ENCODE peak calls at places on chromosome 21, in four cellular contexts. Y, B, E and V are unnamed samples.

GRCh38 chr21:31429500-31429899 is 85.4 kb upstream of the TIAM1 start:
- DNase-seq in Y (no peak), B (no peak), E (no peak), V (no peak)

GRCh38 chr21:42581676-42582371 is 68.2 kb downstream of the SLC37A1 start:
- DNase-seq in Y (no peak), B (peak; percentile 4), E (no peak), V (no peak)

GRCh38 chr21:29658177-29658933 is 281.4 kb downstream of the GRIK1 start:
- DNase-seq in Y (no peak), B (no peak), E (no peak), V (no peak)

GRCh38 chr21:26835027-26835713 is 10.0 kb downstream of the ADAMTS1 start:
- DNase-seq in Y (no peak), B (no peak), E (no peak), V (no peak)

GRCh38 chr21:41763398-41763931 is 3.4 kb downstream of the RIPK4 start:
- DNase-seq in Y (no peak), B (no peak), E (no peak), V (no peak)

GRCh38 chr21:32411366-32412161 is 942 bp upstream of the EVA1C start:
- DNase-seq in Y (no peak), B (peak; percentile 95), E (no peak), V (no peak)

GRCh38 chr21:32412998-32413504 is 545 bp downstream of the EVA1C start:
- DNase-seq in Y (no peak), B (peak; percentile 86), E (no peak), V (no peak)

GRCh38 chr21:21818898-21819297 is 820.7 kb downstream of the NCAM2 start:
- DNase-seq in Y (no peak), B (no peak), E (no peak), V (no peak)

GRCh38 chr21:33268736-33269441 is 2.7 kb downstream of the IL10RB start:
- DNase-seq in Y (no peak), B (peak; percentile 97), E (no peak), V (peak; percentile 88)

GRCh38 chr21:36551731-36552457 is 72.0 kb upstream of the CLDN14 start:
- DNase-seq in Y (peak; percentile 6), B (no peak), E (peak; percentile 26), V (no peak)

GRCh38 chr21:21714396-21714795 is 716.2 kb downstream of the NCAM2 start:
- DNase-seq in Y (peak; percentile 55), B (no peak), E (peak; percentile 24), V (no peak)

GRCh38 chr21:36087362-36088138 is 17.7 kb downstream of the CBR1 start:
- DNase-seq in Y (no peak), B (no peak), E (no peak), V (no peak)

GRCh38 chr21:41973427-41973831 is 19.6 kb upstream of the C2CD2 start:
- DNase-seq in Y (no peak), B (peak; percentile 76), E (no peak), V (no peak)

GRCh38 chr21:42614391-42614790 is 39.0 kb upstream of the PDE9A start:
- DNase-seq in Y (no peak), B (no peak), E (no peak), V (no peak)

GRCh38 chr21:42351626-42352432 is 1.0 kb upstream of the TFF2 start:
- DNase-seq in Y (no peak), B (no peak), E (no peak), V (no peak)

GRCh38 chr21:16195896-16196443 is 466.2 kb downstream of the USP25 start:
- DNase-seq in Y (no peak), B (no peak), E (no peak), V (no peak)

GRCh38 chr21:32083175-32083574 is 195.7 kb downstream of the MIS18A start:
- DNase-seq in Y (peak; percentile 11), B (no peak), E (no peak), V (no peak)

GRCh38 chr21:31145271-31145801 is 107.1 kb upstream of the KRTAP19-8 start:
- DNase-seq in Y (no peak), B (no peak), E (no peak), V (no peak)

GRCh38 chr21:42208801-42209490 is 10.0 kb upstream of the ABCG1 start:
- DNase-seq in Y (no peak), B (no peak), E (no peak), V (no peak)

GRCh38 chr21:31554511-31555022 is 104.9 kb upstream of the SOD1 start:
- DNase-seq in Y (peak; percentile 36), B (no peak), E (no peak), V (peak; percentile 21)

GRCh38 chr21:30194701-30195299 is 21.1 kb downstream of the CLDN8 start:
- DNase-seq in Y (peak; percentile 4), B (no peak), E (no peak), V (no peak)

GRCh38 chr21:23876925-23877558 is 1730.2 kb downstream of the MRPL39 start:
- DNase-seq in Y (no peak), B (no peak), E (no peak), V (no peak)

GRCh38 chr21:15848632-15849031 is 118.8 kb downstream of the USP25 start:
- DNase-seq in Y (no peak), B (no peak), E (no peak), V (no peak)

GRCh38 chr21:26847951-26848350 is 2.7 kb upstream of the ADAMTS1 start:
- DNase-seq in Y (no peak), B (no peak), E (no peak), V (no peak)

GRCh38 chr21:38950388-38951094 is 144.8 kb downstream of the ETS2 start:
- DNase-seq in Y (no peak), B (peak; percentile 73), E (no peak), V (no peak)

GRCh38 chr21:42118901-42119300 is 47.8 kb downstream of the UMODL1 start:
- DNase-seq in Y (no peak), B (peak; percentile 26), E (no peak), V (no peak)

GRCh38 chr21:42671778-42672593 is 18.6 kb downstream of the PDE9A start:
- DNase-seq in Y (no peak), B (no peak), E (no peak), V (no peak)

GRCh38 chr21:45459171-45460010 is 54.4 kb downstream of the COL18A1 start:
- DNase-seq in Y (no peak), B (no peak), E (no peak), V (no peak)

GRCh38 chr21:45461369-45461750 is 56.4 kb downstream of the COL18A1 start:
- DNase-seq in Y (no peak), B (no peak), E (no peak), V (no peak)

GRCh38 chr21:45461806-45462341 is 56.9 kb downstream of the COL18A1 start:
- DNase-seq in Y (no peak), B (no peak), E (no peak), V (no peak)

GRCh38 chr21:45460011-45460565 is 55.1 kb downstream of the COL18A1 start:
- DNase-seq in Y (no peak), B (no peak), E (no peak), V (no peak)

DNA sequence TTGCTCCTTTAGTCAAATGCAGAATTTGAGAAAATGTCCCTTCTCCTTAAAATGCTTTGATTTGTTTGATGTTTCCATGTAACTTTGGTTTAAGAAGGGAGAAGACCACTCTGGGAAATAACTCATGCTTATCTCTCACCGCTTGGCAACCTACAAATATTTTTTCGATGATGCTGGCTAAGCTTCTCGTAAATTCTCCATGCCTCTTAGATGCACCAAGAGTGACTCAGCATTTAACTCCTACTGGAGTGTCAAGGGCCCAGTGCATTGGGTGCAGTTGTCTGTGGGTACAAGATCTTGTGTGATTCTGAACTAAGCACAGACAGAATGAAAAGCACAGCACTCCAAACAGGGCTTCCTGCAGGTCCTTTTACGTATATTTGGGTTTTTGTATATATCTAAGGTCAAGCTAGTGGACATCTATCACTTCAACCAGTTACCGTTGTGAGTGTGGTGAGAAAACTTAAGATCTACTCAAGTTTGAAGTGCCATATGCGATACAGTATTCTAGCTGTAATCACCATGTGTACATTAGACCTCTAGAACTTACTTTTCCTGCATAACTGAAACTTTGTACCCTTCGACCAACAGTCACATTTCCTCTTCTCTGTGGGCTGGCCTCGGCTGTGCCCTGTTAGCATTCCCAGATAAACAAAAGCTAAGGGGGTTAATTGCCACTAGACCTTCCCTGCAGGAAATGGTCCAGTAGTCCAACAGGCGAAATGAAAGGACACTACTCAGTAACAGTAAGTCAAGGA is 55.8 kb downstream of the COL18A1 start:
- DNase-seq in Y (peak; percentile 54), B (no peak), E (peak; percentile 61), V (no peak)
- H3K4me3 ChIP-seq in Y (no peak overlapping the region), B (no peak overlapping the region), E (no peak overlapping the region), V (no peak overlapping the region)

DNA sequence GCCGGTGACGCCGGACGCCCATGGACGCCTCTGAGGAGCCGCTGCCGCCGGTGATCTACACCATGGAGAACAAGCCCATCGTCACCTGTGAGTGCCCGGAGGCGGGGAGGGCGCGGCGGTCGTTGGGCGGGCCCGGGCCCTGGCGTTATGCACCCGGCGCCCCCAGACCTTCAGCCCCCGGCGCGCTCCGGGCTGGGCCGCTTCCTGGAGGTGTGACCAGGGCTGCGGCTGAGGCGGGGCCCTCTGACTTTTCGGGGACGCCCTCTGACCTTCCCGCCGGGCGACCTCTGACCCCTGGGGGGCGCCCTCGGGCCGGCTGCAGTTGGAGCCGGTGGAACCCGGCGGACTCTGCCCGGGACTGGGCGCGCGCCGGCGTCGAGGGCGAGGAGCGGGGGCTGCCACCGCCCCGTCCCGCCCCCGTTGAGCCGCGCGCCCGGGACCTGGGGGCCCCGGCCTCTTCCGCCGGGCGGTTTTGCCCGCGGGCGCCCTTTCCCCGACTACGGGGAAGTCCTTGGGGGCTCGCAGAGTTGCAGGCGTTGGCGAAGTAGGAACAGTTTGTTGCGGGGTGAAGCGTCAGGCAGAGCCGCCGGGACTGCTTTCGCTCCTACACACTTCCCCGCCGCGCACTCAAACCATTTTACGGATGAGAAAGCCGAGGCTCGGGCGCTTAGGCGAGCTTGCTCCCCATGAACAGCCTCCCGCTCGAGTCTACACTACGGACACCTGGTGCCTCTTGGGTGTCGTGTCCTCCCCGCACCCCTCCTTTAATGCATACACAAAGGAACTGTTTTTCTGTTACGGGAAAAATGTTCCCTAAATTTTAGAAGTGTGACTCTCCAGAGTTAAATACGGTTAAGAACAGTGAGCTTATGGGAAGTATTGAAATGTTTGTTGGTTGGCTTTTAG is 618 bp downstream of the TRAPPC10 start:
- DNase-seq in Y (no peak), B (peak; percentile 83), E (no peak), V (no peak)
- TF ChIP-seq CTCF in Y (no peak), B (peak; percentile 16), E (no peak), V (peak; percentile 51)

GRCh38 chr21:34965200-34966174 is 83.6 kb downstream of the RUNX1 start:
- DNase-seq in Y (no peak), B (no peak), E (peak; percentile 34), V (no peak)
- H3K4me3 ChIP-seq in Y (no peak overlapping the region), B (no peak overlapping the region), E (peak overlapping the region; percentile 12), V (no peak overlapping the region)

DNA sequence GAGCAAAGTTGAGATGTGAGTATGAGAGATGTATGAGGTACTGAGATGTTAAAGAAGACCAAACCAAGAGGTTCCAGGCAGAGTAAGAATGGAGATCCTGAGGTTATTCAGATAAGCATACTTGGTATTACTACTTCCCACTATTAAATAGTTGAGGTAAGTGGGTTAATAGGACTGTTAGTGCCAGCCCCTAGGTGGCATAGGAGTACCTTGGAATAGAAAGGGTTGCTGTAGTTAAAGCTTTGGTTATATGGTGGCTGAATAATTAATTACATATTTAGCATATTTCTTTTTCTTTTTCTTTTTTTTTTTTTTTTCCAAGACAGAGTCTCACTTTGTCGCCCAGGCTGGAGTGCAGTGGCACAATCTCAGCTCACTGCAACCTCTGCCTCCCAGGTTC is 397.9 kb upstream of the TMPRSS15 start:
- DNase-seq in Y (peak; percentile 2), B (no peak), E (no peak), V (no peak)
- TF ChIP-seq CTCF in Y (peak; percentile 35), B (no peak), E (no peak), V (no peak)

GRCh38 chr21:28069446-28069845 is 923.2 kb downstream of the LTN1 start:
- DNase-seq in Y (peak; percentile 82), B (no peak), E (peak; percentile 63), V (no peak)
- H3K4me3 ChIP-seq in Y (no peak overlapping the region), B (no peak overlapping the region), E (no peak overlapping the region), V (no peak overlapping the region)

GRCh38 chr21:44872568-44873355 is 728 bp downstream of the PTTG1IP start:
- DNase-seq in Y (no peak), B (peak; percentile 44), E (no peak), V (no peak)
- TF ChIP-seq CTCF in Y (no peak), B (no peak), E (no peak), V (no peak)